ENCODE peak calls at places on chromosome 7, in five cellular contexts. V is GM04504; G is activated effector memory CD4-positive, alpha-beta T cell treated with Interleukin-2 at 50 U/mL for 16 hours; W is ELF-1; U is BJ. N is an unnamed sample.

GRCh38 chr7:33733865-33734650 is 171.3 kb upstream of the BMPER start:
- DNase-seq in V (no peak), G (no peak), W (no peak), U (no peak), N (no peak)

GRCh38 chr7:130367088-130367755 is 13.1 kb upstream of the CPA1 start:
- DNase-seq in V (no peak), G (no peak), W (no peak), U (no peak), N (no peak)

GRCh38 chr7:17663056-17663675 is 277.1 kb downstream of the SNX13 start:
- DNase-seq in V (peak; percentile 90), G (no peak), W (no peak), U (peak; percentile 75), N (no peak)

GRCh38 chr7:116692599-116693308 is 20.8 kb downstream of the MET start:
- DNase-seq in V (no peak), G (no peak), W (no peak), U (no peak), N (no peak)

GRCh38 chr7:80918909-80919721 is at the start of gene SEMA3C:
- DNase-seq in V (peak; percentile 93), G (no peak), W (peak; percentile 98), U (peak; percentile 75), N (no peak)

GRCh38 chr7:1033546-1034145 is 10.7 kb upstream of the GPR146 start:
- DNase-seq in V (no peak), G (peak; percentile 29), W (no peak), U (no peak), N (peak; percentile 27)

GRCh38 chr7:1810961-1811849 is 141.1 kb downstream of the ELFN1 start:
- DNase-seq in V (no peak), G (no peak), W (no peak), U (no peak), N (no peak)

GRCh38 chr7:4715385-4715770 is 33.3 kb downstream of the FOXK1 start:
- DNase-seq in V (peak; percentile 74), G (no peak), W (no peak), U (no peak), N (no peak)

GRCh38 chr7:55140221-55140980 is 121.6 kb downstream of the EGFR start:
- DNase-seq in V (no peak), G (no peak), W (no peak), U (no peak), N (no peak)

GRCh38 chr7:149707448-149707886 is 65.9 kb downstream of the ZNF467 start:
- DNase-seq in V (no peak), G (no peak), W (no peak), U (no peak), N (no peak)

GRCh38 chr7:78959471-78959870 is 494.0 kb downstream of the MAGI2 start:
- DNase-seq in V (no peak), G (no peak), W (no peak), U (no peak), N (no peak)

GRCh38 chr7:157994319-157994718 is 593.3 kb downstream of the PTPRN2 start:
- DNase-seq in V (no peak), G (no peak), W (no peak), U (no peak), N (no peak)

GRCh38 chr7:74561898-74562613 is 95.5 kb upstream of the GTF2I start:
- DNase-seq in V (no peak), G (no peak), W (no peak), U (no peak), N (no peak)

GRCh38 chr7:2131791-2132190 is 101.0 kb downstream of the MAD1L1 start:
- DNase-seq in V (no peak), G (no peak), W (no peak), U (no peak), N (no peak)

GRCh38 chr7:129643545-129644170 is 32.1 kb downstream of the NRF1 start:
- DNase-seq in V (no peak), G (no peak), W (no peak), U (no peak), N (no peak)

GRCh38 chr7:80095545-80095944 is 39.1 kb upstream of the GNAI1 start:
- DNase-seq in V (no peak), G (no peak), W (no peak), U (no peak), N (no peak)

GRCh38 chr7:22278660-22279059 is 78.3 kb downstream of the RAPGEF5 start:
- DNase-seq in V (no peak), G (no peak), W (no peak), U (no peak), N (no peak)

GRCh38 chr7:134030460-134030865 is 96.7 kb upstream of the LRGUK start:
- DNase-seq in V (no peak), G (no peak), W (no peak), U (no peak), N (no peak)

GRCh38 chr7:117229350-117229749 is 93.5 kb downstream of the WNT2 start:
- DNase-seq in V (no peak), G (no peak), W (no peak), U (no peak), N (no peak)

GRCh38 chr7:95365151-95365550 is 31.0 kb downstream of the PON3 start:
- DNase-seq in V (no peak), G (no peak), W (no peak), U (no peak), N (no peak)

GRCh38 chr7:99955247-99955646 is 20.6 kb downstream of the AZGP1 start:
- DNase-seq in V (no peak), G (no peak), W (no peak), U (no peak), N (no peak)

GRCh38 chr7:98165827-98166667 is 45.2 kb upstream of the BHLHA15 start:
- DNase-seq in V (no peak), G (no peak), W (peak; percentile 49), U (no peak), N (no peak)

GRCh38 chr7:112362796-112363195 is 87.5 kb upstream of the IFRD1 start:
- DNase-seq in V (no peak), G (no peak), W (peak; percentile 27), U (no peak), N (no peak)

GRCh38 chr7:48280100-48280499 is 108.8 kb downstream of the ABCA13 start:
- DNase-seq in V (peak; percentile 40), G (no peak), W (no peak), U (no peak), N (no peak)

GRCh38 chr7:55265836-55266235 is 99.3 kb upstream of the LANCL2 start:
- DNase-seq in V (no peak), G (no peak), W (no peak), U (no peak), N (no peak)

GRCh38 chr7:101542527-101543241 is 86.4 kb downstream of the MYL10 start:
- DNase-seq in V (no peak), G (peak; percentile 51), W (peak; percentile 84), U (no peak), N (peak; percentile 38)

GRCh38 chr7:93150200-93150835 is 2.1 kb upstream of the SAMD9L start:
- DNase-seq in V (no peak), G (no peak), W (no peak), U (peak; percentile 24), N (no peak)

GRCh38 chr7:23474098-23474828 is 4.0 kb upstream of the IGF2BP3 start:
- DNase-seq in V (peak; percentile 83), G (no peak), W (peak; percentile 99), U (no peak), N (no peak)

GRCh38 chr7:51350195-51350896 is 33.7 kb upstream of the COBL start:
- DNase-seq in V (no peak), G (no peak), W (no peak), U (no peak), N (no peak)

GRCh38 chr7:24734306-24734705 is 23.0 kb downstream of the GSDME start:
- DNase-seq in V (no peak), G (no peak), W (no peak), U (no peak), N (no peak)

GRCh38 chr7:128770238-128770637 is 5.4 kb downstream of the OPN1SW start:
- DNase-seq in V (no peak), G (no peak), W (no peak), U (no peak), N (no peak)

GRCh38 chr7:78080241-78080640 is 281.7 kb downstream of the PHTF2 start:
- DNase-seq in V (no peak), G (no peak), W (peak; percentile 57), U (no peak), N (no peak)

GRCh38 chr7:93813514-93813913 is 77.0 kb downstream of the TFPI2 start:
- DNase-seq in V (no peak), G (no peak), W (no peak), U (no peak), N (no peak)

GRCh38 chr7:117205856-117206255 is 117.0 kb downstream of the WNT2 start:
- DNase-seq in V (no peak), G (no peak), W (no peak), U (no peak), N (no peak)

GRCh38 chr7:139232377-139232717 is 1.3 kb downstream of the UBN2 start:
- DNase-seq in V (no peak), G (no peak), W (no peak), U (no peak), N (no peak)

GRCh38 chr7:111871283-111871682 is 309.0 kb upstream of the IMMP2L start:
- DNase-seq in V (no peak), G (no peak), W (no peak), U (no peak), N (no peak)

GRCh38 chr7:106442476-106442875 is 157.7 kb upstream of the NAMPT start:
- DNase-seq in V (no peak), G (no peak), W (no peak), U (no peak), N (no peak)

N was measured in activated T-helper 1 cell treated with Interleukin-2 at 50 U/mL for 16 hours.